ENCODE peak calls at places on chromosomes 4 and X, in four cellular contexts. P is GM12891, R is K562, F is GM12878. A is an unnamed sample.

GRCh38 chrX:11130142-11130541 is 19.0 kb downstream of the HCCS start:
- DNase-seq in P (no peak), R (no peak), F (no peak), A (no peak)

GRCh38 chrX:123920065-123920785 is 41.3 kb upstream of the STAG2 start:
- DNase-seq in P (no peak), R (no peak), F (no peak), A (no peak)

GRCh38 chr4:22091351-22091731 is 142.8 kb upstream of the KCNIP4 start:
- DNase-seq in P (no peak), R (no peak), F (no peak), A (no peak)

GRCh38 chr4:89781321-89781720 is 55.6 kb downstream of the SNCA start:
- DNase-seq in P (no peak), R (no peak), F (no peak), A (no peak)

GRCh38 chrX:104112326-104112951 is at the start of gene ZCCHC18:
- DNase-seq in P (peak), R (peak), F (no peak), A (no peak)

GRCh38 chrX:30627818-30628652 is 25.2 kb upstream of the GK start:
- DNase-seq in P (no peak), R (no peak), F (no peak), A (no peak)

GRCh38 chr4:151045907-151046306 is 30.8 kb upstream of the LRBA start:
- DNase-seq in P (no peak), R (peak), F (no peak), A (no peak)

GRCh38 chr4:42515156-42515884 is 118.0 kb downstream of the SHISA3 start:
- DNase-seq in P (no peak), R (no peak), F (no peak), A (no peak)

GRCh38 chrX:10235851-10236250 is 79.1 kb downstream of the CLCN4 start:
- DNase-seq in P (no peak), R (no peak), F (no peak), A (no peak)

GRCh38 chr4:41061482-41062185 is 152.7 kb downstream of the APBB2 start:
- DNase-seq in P (no peak), R (no peak), F (no peak), A (no peak)

GRCh38 chr4:74823194-74823593 is 28.9 kb upstream of the BTC start:
- DNase-seq in P (no peak), R (no peak), F (no peak), A (no peak)

GRCh38 chrX:82134378-82134777 is 932.5 kb downstream of the SH3BGRL start:
- DNase-seq in P (no peak), R (no peak), F (no peak), A (no peak)

GRCh38 chrX:69503835-69504625 is at the start of gene NALF2:
- DNase-seq in P (no peak), R (peak), F (no peak), A (no peak)

GRCh38 chr4:88002786-88003185 is 4.6 kb upstream of the PKD2 start:
- DNase-seq in P (no peak), R (no peak), F (no peak), A (no peak)

GRCh38 chr4:79964715-79965345 is 108.2 kb downstream of the ANTXR2 start:
- DNase-seq in P (no peak), R (no peak), F (no peak), A (no peak)

GRCh38 chr4:153539058-153539826 is 73.1 kb downstream of the TMEM131L start:
- DNase-seq in P (no peak), R (no peak), F (no peak), A (no peak)

GRCh38 chr4:14028862-14029261 is 401.3 kb upstream of the BOD1L1 start:
- DNase-seq in P (no peak), R (no peak), F (no peak), A (no peak)

GRCh38 chr4:54800831-54801530 is 143.2 kb downstream of the KIT start:
- DNase-seq in P (no peak), R (no peak), F (no peak), A (peak)

GRCh38 chr4:106034205-106034604 is 138.9 kb downstream of the NPNT start:
- DNase-seq in P (no peak), R (no peak), F (no peak), A (no peak)

GRCh38 chr4:106033469-106033868 is 138.2 kb downstream of the NPNT start:
- DNase-seq in P (no peak), R (no peak), F (no peak), A (no peak)

GRCh38 chr4:106034751-106035150 is 139.5 kb downstream of the NPNT start:
- DNase-seq in P (no peak), R (no peak), F (no peak), A (no peak)

GRCh38 chr4:106035204-106035603 is 139.9 kb downstream of the NPNT start:
- DNase-seq in P (no peak), R (no peak), F (no peak), A (no peak)

DNA sequence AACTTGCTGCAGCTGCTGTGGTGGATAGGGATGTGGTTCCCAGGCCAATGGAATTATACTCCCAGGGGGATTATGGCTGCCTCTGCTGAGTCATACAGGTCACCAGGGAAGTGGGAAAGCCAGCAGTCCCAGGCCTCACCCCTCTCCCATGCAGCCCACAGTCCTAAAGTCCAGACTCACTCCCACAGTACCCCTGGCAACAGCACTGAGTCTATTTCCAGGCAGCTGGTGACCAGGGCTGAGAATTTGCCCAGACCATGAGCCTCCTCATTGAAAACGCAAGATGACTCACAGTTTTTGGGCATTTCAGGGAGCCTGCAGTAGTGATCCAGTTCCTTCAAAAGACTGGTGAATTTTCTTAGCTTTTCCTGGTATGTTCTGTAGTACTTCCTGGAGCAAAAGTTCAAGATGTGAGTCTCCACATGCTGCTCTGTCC is 137.6 kb downstream of the NPNT start:
- DNase-seq in P (no peak), R (no peak), F (no peak), A (no peak)
- TF ChIP-seq SPI1 in P (no peak), R (no peak), F (no peak), A (no peak)

GRCh38 chrX:22109442-22109841 is 77.3 kb downstream of the PHEX start:
- DNase-seq in P (no peak), R (no peak), F (no peak), A (no peak)
- TF ChIP-seq SPI1 in P (no peak), R (no peak), F (no peak), A (no peak)

DNA sequence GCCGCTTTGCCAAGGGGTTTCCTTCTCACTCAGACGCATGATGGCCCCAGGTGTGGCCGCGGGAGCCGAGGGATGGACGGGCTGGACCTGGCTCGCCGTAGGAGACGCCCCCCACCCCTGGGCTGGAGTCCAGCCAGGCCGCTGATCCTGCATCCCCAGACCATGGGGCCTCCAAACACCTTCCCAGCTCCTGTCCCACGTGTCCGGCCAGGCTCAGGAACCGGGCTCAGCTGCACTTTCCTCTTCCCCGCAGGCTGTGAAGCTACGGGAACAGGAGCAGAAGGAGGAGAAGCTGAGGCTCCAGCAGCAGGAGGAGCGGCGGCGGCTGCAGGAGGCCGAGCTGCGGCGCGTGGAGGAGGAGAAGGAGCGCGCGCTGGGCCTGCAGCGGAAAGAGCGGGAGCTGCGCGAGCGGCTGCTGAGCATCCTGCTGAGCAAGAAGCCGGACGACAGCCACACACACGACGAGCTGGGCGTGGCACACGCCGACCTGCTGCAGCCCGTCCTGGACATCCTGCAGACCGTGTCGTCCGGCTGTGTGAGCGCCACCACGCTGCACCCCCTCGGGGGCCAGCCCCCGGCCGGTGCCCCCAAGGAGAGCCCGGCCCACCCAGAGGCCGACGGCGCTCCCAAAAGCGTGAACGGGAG is 9.1 kb downstream of the AKAP17A start:
- DNase-seq in P (no peak), R (no peak), F (no peak), A (no peak)
- TF ChIP-seq SPI1 in P (no peak), R (no peak), F (no peak), A (no peak)

GRCh38 chrX:153724252-153725038 is at the start of the genes ABCD1 and BCAP31:
- DNase-seq in P (peak), R (peak), F (peak), A (peak)

GRCh38 chrX:153726286-153727107 is 1.8 kb downstream of the ABCD1 start:
- DNase-seq in P (peak), R (peak), F (peak), A (peak)

GRCh38 chrX:153725039-153725831 is 579 bp downstream of the ABCD1 start:
- DNase-seq in P (no peak), R (no peak), F (no peak), A (peak)

GRCh38 chrX:153727108-153727931 is 2.7 kb downstream of the ABCD1 start:
- DNase-seq in P (no peak), R (no peak), F (no peak), A (peak)

DNA sequence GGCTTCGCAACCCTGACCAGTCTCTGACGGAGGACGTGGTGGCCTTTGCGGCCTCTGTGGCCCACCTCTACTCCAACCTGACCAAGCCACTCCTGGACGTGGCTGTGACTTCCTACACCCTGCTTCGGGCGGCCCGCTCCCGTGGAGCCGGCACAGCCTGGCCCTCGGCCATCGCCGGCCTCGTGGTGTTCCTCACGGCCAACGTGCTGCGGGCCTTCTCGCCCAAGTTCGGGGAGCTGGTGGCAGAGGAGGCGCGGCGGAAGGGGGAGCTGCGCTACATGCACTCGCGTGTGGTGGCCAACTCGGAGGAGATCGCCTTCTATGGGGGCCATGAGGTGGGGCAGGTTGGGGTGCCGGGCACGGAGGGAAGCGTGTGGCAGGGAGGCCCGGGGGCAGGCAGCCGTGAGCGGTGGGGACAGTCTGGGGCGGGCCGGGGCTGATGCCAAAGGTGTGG is 1.2 kb downstream of the ABCD1 start:
- DNase-seq in P (no peak), R (no peak), F (no peak), A (no peak)
- TF ChIP-seq SPI1 in P (no peak), R (no peak), F (no peak), A (no peak)

GRCh38 chrX:140091276-140091886 is 126.1 kb upstream of the CXorf66 start:
- DNase-seq in P (peak), R (peak), F (no peak), A (no peak)
- TF ChIP-seq SPI1 in P (no peak), R (no peak), F (no peak), A (no peak)

DNA sequence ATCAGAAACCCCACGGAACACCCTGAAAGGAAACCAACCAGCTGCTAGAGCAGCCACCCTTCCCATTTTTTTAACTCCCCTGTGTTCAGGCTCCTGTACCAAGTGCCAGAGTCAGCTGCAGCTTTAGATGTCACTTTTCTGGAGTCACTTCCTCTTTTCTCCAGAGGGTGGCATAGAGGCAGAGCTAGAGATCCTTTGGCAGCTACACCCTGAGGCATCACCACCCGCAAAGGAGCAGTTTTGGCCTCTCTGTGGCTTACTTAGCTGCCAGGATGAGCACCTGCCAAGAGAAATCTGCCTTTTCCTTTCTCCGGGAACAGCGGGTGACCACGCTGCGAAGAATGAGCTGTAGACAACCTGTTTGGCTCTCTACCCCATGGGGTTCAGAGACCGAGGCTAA is 58.0 kb upstream of the CHRDL1 start:
- DNase-seq in P (no peak), R (no peak), F (no peak), A (peak)
- TF ChIP-seq SPI1 in P (peak), R (peak), F (peak), A (peak)

DNA sequence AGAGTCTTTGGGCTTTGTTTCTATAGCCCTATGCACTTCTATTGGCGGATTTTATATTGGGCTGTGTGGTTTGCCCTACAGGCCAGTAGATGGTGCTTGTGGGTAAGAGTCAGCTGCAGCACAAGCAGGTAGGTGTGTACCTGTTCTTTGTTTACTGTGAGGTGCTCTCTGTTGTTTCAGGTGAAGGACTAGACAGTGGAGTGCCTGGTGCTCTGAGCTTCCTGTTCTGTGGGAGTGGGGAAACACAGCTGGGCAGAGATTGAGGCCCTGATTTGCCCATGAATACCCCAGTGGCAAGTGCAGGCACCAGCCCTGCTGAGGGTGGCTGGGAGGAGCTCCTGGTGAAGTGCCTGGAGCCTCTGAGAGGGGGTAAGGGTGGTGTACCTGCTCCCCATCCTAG is 26.3 kb upstream of the UCP1 start:
- DNase-seq in P (peak), R (no peak), F (no peak), A (no peak)
- TF ChIP-seq SPI1 in P (no peak), R (no peak), F (no peak), A (no peak)

DNA sequence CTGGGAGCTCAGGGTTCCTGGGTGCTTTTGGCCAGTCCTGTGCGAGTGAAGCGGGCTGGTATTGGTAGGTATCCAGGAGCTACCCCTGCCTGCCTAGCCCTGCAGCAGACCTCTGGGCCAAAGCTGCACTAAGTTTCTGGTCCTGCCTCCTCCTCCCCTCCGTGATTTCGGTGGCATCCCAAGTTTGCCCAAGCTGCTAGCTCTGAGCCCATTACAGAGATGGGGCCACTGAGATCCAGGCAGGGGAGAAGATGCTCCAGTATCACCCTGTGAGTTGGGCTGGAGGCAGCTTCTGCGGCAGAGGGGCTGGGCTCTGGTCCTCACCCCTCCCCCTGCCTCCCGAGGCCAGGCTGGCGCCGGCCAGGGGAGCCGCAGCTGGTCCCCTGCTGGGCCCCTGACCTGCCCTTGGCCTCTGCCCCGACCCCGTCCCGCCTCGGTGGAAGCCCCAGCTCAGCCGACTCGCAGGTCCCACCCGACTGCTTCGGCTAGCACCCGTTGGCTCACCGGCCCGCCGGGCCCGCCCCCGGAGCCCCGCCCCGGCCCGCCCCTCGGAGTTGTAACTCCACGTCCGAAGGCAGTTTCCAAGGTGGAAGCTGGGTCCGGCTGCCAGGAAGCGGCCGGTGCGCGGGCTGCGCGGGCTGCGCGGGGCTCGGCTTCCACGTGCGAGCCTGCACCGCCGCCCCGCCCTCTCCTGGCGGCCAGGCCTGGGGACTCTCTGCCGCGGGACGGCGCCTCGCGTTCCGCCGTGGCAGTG is at the start of gene DUSP9:
- DNase-seq in P (no peak), R (peak), F (no peak), A (no peak)
- TF ChIP-seq SPI1 in P (no peak), R (no peak), F (no peak), A (no peak)

GRCh38 chrX:149867488-149867887 is 13.5 kb upstream of the MAGEA8 start:
- DNase-seq in P (no peak), R (no peak), F (no peak), A (no peak)
- TF ChIP-seq SPI1 in P (no peak), R (no peak), F (no peak), A (no peak)

DNA sequence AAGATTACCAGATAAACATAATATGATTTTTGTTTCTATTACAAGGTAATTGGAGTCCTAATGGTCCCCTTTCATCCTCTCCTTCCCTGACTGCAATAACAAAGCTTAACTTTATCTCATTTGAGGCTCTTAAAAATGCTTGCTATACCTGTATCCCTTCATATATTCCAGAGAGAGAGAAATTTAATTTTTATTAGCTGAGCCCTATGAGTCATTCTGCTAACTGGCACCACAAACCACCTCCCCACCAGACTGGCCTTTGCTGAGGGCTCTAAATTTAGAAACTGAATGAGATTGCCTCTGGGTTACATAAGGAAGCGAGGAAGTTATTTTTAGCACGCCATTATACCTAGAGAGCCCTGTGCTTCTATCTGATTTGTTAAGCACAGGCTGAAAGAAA is 27.4 kb downstream of the CBLL2 start:
- DNase-seq in P (no peak), R (no peak), F (no peak), A (no peak)
- TF ChIP-seq SPI1 in P (no peak), R (no peak), F (no peak), A (no peak)

A was measured in HL-60.